ENCODE peak calls at places on chromosomes 5 and 9, in seven cellular contexts. One of them, this sample, is unnamed.

GRCh38 chr9:132237481-132237880 is 75.6 kb downstream of the NTNG2 start:
- DNase-seq in choroid plexus epithelial cell: no peak
- DNase-seq in Calu3: no peak
- DNase-seq in mucosa of descending colon: no peak
- DNase-seq in A549: peak
- DNase-seq in type B pancreatic cell: no peak
- DNase-seq in B cell: no peak
- DNase-seq in this sample: no peak

GRCh38 chr5:139543423-139543991 is 17.6 kb upstream of the UBE2D2 start:
- DNase-seq in choroid plexus epithelial cell: peak
- DNase-seq in Calu3: no peak
- DNase-seq in mucosa of descending colon: peak
- DNase-seq in A549: no peak
- DNase-seq in type B pancreatic cell: no peak
- DNase-seq in B cell: peak
- DNase-seq in this sample: no peak

GRCh38 chr5:72326298-72326649 is 6.1 kb downstream of the PTCD2 start:
- DNase-seq in choroid plexus epithelial cell: no peak
- DNase-seq in Calu3: no peak
- DNase-seq in mucosa of descending colon: no peak
- DNase-seq in A549: no peak
- DNase-seq in type B pancreatic cell: no peak
- DNase-seq in B cell: no peak
- DNase-seq in this sample: no peak

GRCh38 chr5:131682824-131683223 is 47.8 kb upstream of the RAPGEF6 start:
- DNase-seq in choroid plexus epithelial cell: no peak
- DNase-seq in Calu3: no peak
- DNase-seq in mucosa of descending colon: no peak
- DNase-seq in A549: no peak
- DNase-seq in type B pancreatic cell: no peak
- DNase-seq in B cell: peak
- DNase-seq in this sample: no peak

GRCh38 chr5:17411436-17411835 is 86.6 kb upstream of the TAF11L2 start:
- DNase-seq in choroid plexus epithelial cell: peak
- DNase-seq in Calu3: no peak
- DNase-seq in mucosa of descending colon: no peak
- DNase-seq in A549: no peak
- DNase-seq in type B pancreatic cell: no peak
- DNase-seq in B cell: no peak
- DNase-seq in this sample: no peak

GRCh38 chr5:135072357-135073247 is 38.6 kb upstream of the PITX1 start:
- DNase-seq in choroid plexus epithelial cell: no peak
- DNase-seq in Calu3: no peak
- DNase-seq in mucosa of descending colon: no peak
- DNase-seq in A549: no peak
- DNase-seq in type B pancreatic cell: no peak
- DNase-seq in B cell: no peak
- DNase-seq in this sample: no peak

GRCh38 chr9:26561928-26562327 is 330.7 kb downstream of the CAAP1 start:
- DNase-seq in choroid plexus epithelial cell: no peak
- DNase-seq in Calu3: no peak
- DNase-seq in mucosa of descending colon: no peak
- DNase-seq in A549: no peak
- DNase-seq in type B pancreatic cell: no peak
- DNase-seq in B cell: no peak
- DNase-seq in this sample: no peak

GRCh38 chr5:76403713-76403962 is 553 bp downstream of the IQGAP2 start:
- DNase-seq in choroid plexus epithelial cell: peak
- DNase-seq in Calu3: no peak
- DNase-seq in mucosa of descending colon: no peak
- DNase-seq in A549: peak
- DNase-seq in type B pancreatic cell: no peak
- DNase-seq in B cell: no peak
- DNase-seq in this sample: no peak

GRCh38 chr5:179166886-179167841 is 107.0 kb downstream of the ZNF354C start:
- DNase-seq in choroid plexus epithelial cell: peak
- DNase-seq in Calu3: peak
- DNase-seq in mucosa of descending colon: peak
- DNase-seq in A549: no peak
- DNase-seq in type B pancreatic cell: no peak
- DNase-seq in B cell: peak
- DNase-seq in this sample: peak

GRCh38 chr9:105024529-105024928 is 96.6 kb upstream of the ABCA1 start:
- DNase-seq in choroid plexus epithelial cell: no peak
- DNase-seq in Calu3: no peak
- DNase-seq in mucosa of descending colon: no peak
- DNase-seq in A549: no peak
- DNase-seq in type B pancreatic cell: no peak
- DNase-seq in B cell: no peak
- DNase-seq in this sample: no peak

GRCh38 chr9:123687246-123687721 is 242.6 kb downstream of the DENND1A start:
- DNase-seq in choroid plexus epithelial cell: peak
- DNase-seq in Calu3: no peak
- DNase-seq in mucosa of descending colon: no peak
- DNase-seq in A549: no peak
- DNase-seq in type B pancreatic cell: no peak
- DNase-seq in B cell: no peak
- DNase-seq in this sample: no peak

GRCh38 chr5:7876867-7877266 is 7.9 kb downstream of the MTRR start:
- DNase-seq in choroid plexus epithelial cell: peak
- DNase-seq in Calu3: no peak
- DNase-seq in mucosa of descending colon: no peak
- DNase-seq in A549: no peak
- DNase-seq in type B pancreatic cell: no peak
- DNase-seq in B cell: no peak
- DNase-seq in this sample: no peak

GRCh38 chr5:143235423-143235822 is 168.1 kb downstream of the NR3C1 start:
- DNase-seq in choroid plexus epithelial cell: peak
- DNase-seq in Calu3: no peak
- DNase-seq in mucosa of descending colon: no peak
- DNase-seq in A549: no peak
- DNase-seq in type B pancreatic cell: no peak
- DNase-seq in B cell: no peak
- DNase-seq in this sample: no peak

GRCh38 chr9:123371228-123371584 is 15.2 kb downstream of the CRB2 start:
- DNase-seq in choroid plexus epithelial cell: no peak
- DNase-seq in Calu3: no peak
- DNase-seq in mucosa of descending colon: no peak
- DNase-seq in A549: no peak
- DNase-seq in type B pancreatic cell: no peak
- DNase-seq in B cell: no peak
- DNase-seq in this sample: no peak

GRCh38 chr5:14417232-14417730 is 164.3 kb upstream of the OTULINL start:
- DNase-seq in choroid plexus epithelial cell: peak
- DNase-seq in Calu3: no peak
- DNase-seq in mucosa of descending colon: no peak
- DNase-seq in A549: no peak
- DNase-seq in type B pancreatic cell: no peak
- DNase-seq in B cell: no peak
- DNase-seq in this sample: no peak

GRCh38 chr9:116490321-116490720 is 196.8 kb upstream of the TRIM32 start:
- DNase-seq in choroid plexus epithelial cell: peak
- DNase-seq in Calu3: no peak
- DNase-seq in mucosa of descending colon: no peak
- DNase-seq in A549: no peak
- DNase-seq in type B pancreatic cell: no peak
- DNase-seq in B cell: no peak
- DNase-seq in this sample: no peak

GRCh38 chr9:137436761-137437600 is 4.2 kb downstream of the ENTPD8 start:
- DNase-seq in choroid plexus epithelial cell: no peak
- DNase-seq in Calu3: no peak
- DNase-seq in mucosa of descending colon: peak
- DNase-seq in A549: no peak
- DNase-seq in type B pancreatic cell: no peak
- DNase-seq in B cell: no peak
- DNase-seq in this sample: no peak

GRCh38 chr5:163105456-163105855 is 331.9 kb upstream of the CCNG1 start:
- DNase-seq in choroid plexus epithelial cell: no peak
- DNase-seq in Calu3: no peak
- DNase-seq in mucosa of descending colon: no peak
- DNase-seq in A549: no peak
- DNase-seq in type B pancreatic cell: no peak
- DNase-seq in B cell: no peak
- DNase-seq in this sample: no peak

GRCh38 chr5:5666389-5666788 is 243.9 kb downstream of the ICE1 start:
- DNase-seq in choroid plexus epithelial cell: no peak
- DNase-seq in Calu3: no peak
- DNase-seq in mucosa of descending colon: no peak
- DNase-seq in A549: no peak
- DNase-seq in type B pancreatic cell: no peak
- DNase-seq in B cell: no peak
- DNase-seq in this sample: no peak

GRCh38 chr5:56369333-56369947 is 136.3 kb upstream of the ANKRD55 start:
- DNase-seq in choroid plexus epithelial cell: no peak
- DNase-seq in Calu3: no peak
- DNase-seq in mucosa of descending colon: no peak
- DNase-seq in A549: no peak
- DNase-seq in type B pancreatic cell: no peak
- DNase-seq in B cell: no peak
- DNase-seq in this sample: no peak

GRCh38 chr5:80208337-80208736 is 47.5 kb downstream of the SERINC5 start:
- DNase-seq in choroid plexus epithelial cell: no peak
- DNase-seq in Calu3: no peak
- DNase-seq in mucosa of descending colon: no peak
- DNase-seq in A549: no peak
- DNase-seq in type B pancreatic cell: no peak
- DNase-seq in B cell: no peak
- DNase-seq in this sample: no peak

GRCh38 chr5:95549030-95549429 is 5.7 kb downstream of the SKIC3 start:
- DNase-seq in choroid plexus epithelial cell: no peak
- DNase-seq in Calu3: no peak
- DNase-seq in mucosa of descending colon: no peak
- DNase-seq in A549: no peak
- DNase-seq in type B pancreatic cell: no peak
- DNase-seq in B cell: no peak
- DNase-seq in this sample: no peak

GRCh38 chr9:98227883-98228282 is 27.6 kb downstream of the TBC1D2 start:
- DNase-seq in choroid plexus epithelial cell: no peak
- DNase-seq in Calu3: no peak
- DNase-seq in mucosa of descending colon: no peak
- DNase-seq in A549: no peak
- DNase-seq in type B pancreatic cell: no peak
- DNase-seq in B cell: no peak
- DNase-seq in this sample: no peak

GRCh38 chr5:87539839-87540238 is 127.1 kb upstream of the CCNH start:
- DNase-seq in choroid plexus epithelial cell: no peak
- DNase-seq in Calu3: no peak
- DNase-seq in mucosa of descending colon: no peak
- DNase-seq in A549: no peak
- DNase-seq in type B pancreatic cell: no peak
- DNase-seq in B cell: no peak
- DNase-seq in this sample: no peak
- TF ChIP-seq CTCF in choroid plexus epithelial cell: no peak
- TF ChIP-seq CTCF in Calu3: no peak
- TF ChIP-seq CTCF in mucosa of descending colon: no peak
- TF ChIP-seq CTCF in A549: no peak
- TF ChIP-seq CTCF in type B pancreatic cell: no peak
- TF ChIP-seq CTCF in B cell: no peak
- TF ChIP-seq CTCF in this sample: no peak

DNA sequence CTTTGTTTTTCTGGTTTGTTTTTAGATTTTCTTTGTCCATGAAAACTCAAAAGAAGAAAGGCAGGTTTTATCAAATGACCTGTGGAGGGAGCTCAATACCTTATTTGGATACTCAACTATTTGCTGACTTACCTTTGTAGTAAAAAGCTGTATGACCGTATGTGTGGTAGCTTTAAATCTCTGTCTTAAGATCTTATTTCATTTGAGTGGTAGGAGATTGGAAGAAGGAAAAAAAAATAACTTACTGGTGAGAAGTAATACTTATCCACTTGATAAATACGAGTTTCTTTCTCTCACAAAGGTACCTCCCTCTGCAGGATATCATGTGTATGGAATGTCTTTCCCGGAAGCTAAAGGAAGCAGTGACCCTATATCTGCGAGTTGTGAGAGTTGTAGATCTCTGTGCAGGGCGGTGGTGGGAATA is 15.0 kb downstream of the FBXO38 start:
- DNase-seq in choroid plexus epithelial cell: no peak
- DNase-seq in Calu3: peak
- DNase-seq in mucosa of descending colon: no peak
- DNase-seq in A549: no peak
- DNase-seq in type B pancreatic cell: no peak
- DNase-seq in B cell: no peak
- DNase-seq in this sample: no peak
- TF ChIP-seq CTCF in choroid plexus epithelial cell: no peak
- TF ChIP-seq CTCF in Calu3: peak
- TF ChIP-seq CTCF in mucosa of descending colon: no peak
- TF ChIP-seq CTCF in A549: no peak
- TF ChIP-seq CTCF in type B pancreatic cell: no peak
- TF ChIP-seq CTCF in B cell: no peak
- TF ChIP-seq CTCF in this sample: no peak

GRCh38 chr5:55176176-55176818 is 3.3 kb upstream of the CDC20B start:
- DNase-seq in choroid plexus epithelial cell: no peak
- DNase-seq in Calu3: peak
- DNase-seq in mucosa of descending colon: peak
- DNase-seq in A549: peak
- DNase-seq in type B pancreatic cell: no peak
- DNase-seq in B cell: peak
- DNase-seq in this sample: no peak
- TF ChIP-seq CTCF in choroid plexus epithelial cell: no peak
- TF ChIP-seq CTCF in Calu3: peak
- TF ChIP-seq CTCF in mucosa of descending colon: peak
- TF ChIP-seq CTCF in A549: no peak
- TF ChIP-seq CTCF in type B pancreatic cell: peak
- TF ChIP-seq CTCF in B cell: no peak
- TF ChIP-seq CTCF in this sample: no peak

GRCh38 chr9:35522189-35522588 is 32.3 kb downstream of the RUSC2 start:
- DNase-seq in choroid plexus epithelial cell: no peak
- DNase-seq in Calu3: no peak
- DNase-seq in mucosa of descending colon: no peak
- DNase-seq in A549: no peak
- DNase-seq in type B pancreatic cell: no peak
- DNase-seq in B cell: no peak
- DNase-seq in this sample: no peak
- TF ChIP-seq CTCF in choroid plexus epithelial cell: peak
- TF ChIP-seq CTCF in Calu3: no peak
- TF ChIP-seq CTCF in mucosa of descending colon: no peak
- TF ChIP-seq CTCF in A549: no peak
- TF ChIP-seq CTCF in type B pancreatic cell: no peak
- TF ChIP-seq CTCF in B cell: no peak
- TF ChIP-seq CTCF in this sample: no peak

GRCh38 chr5:87048156-87048555 is 219.5 kb upstream of the RASA1 start:
- DNase-seq in choroid plexus epithelial cell: no peak
- DNase-seq in Calu3: peak
- DNase-seq in mucosa of descending colon: no peak
- DNase-seq in A549: peak
- DNase-seq in type B pancreatic cell: no peak
- DNase-seq in B cell: no peak
- DNase-seq in this sample: no peak
- TF ChIP-seq CTCF in choroid plexus epithelial cell: no peak
- TF ChIP-seq CTCF in Calu3: peak
- TF ChIP-seq CTCF in mucosa of descending colon: no peak
- TF ChIP-seq CTCF in A549: peak
- TF ChIP-seq CTCF in type B pancreatic cell: no peak
- TF ChIP-seq CTCF in B cell: no peak
- TF ChIP-seq CTCF in this sample: no peak

This sample was measured in omental fat pad.